ENCODE peak calls at places on chromosomes 13 and 19, in four cellular contexts. D is psoas muscle, F is retinal pigment epithelial cell, M is fibroblast of mammary gland. N is an unnamed sample.

GRCh38 chr13:29162638-29163037 is 342.5 kb downstream of the MTUS2 start:
- DNase-seq in D (no peak), M (no peak), F (no peak), N (no peak)

GRCh38 chr13:52361225-52361624 is 44.7 kb downstream of the THSD1 start:
- DNase-seq in M (no peak), D (no peak), F (no peak), N (no peak)

GRCh38 chr19:5309438-5310204 is 31.0 kb downstream of the PTPRS start:
- DNase-seq in M (peak), D (no peak), F (no peak), N (no peak)

GRCh38 chr13:113748101-113748861 is 10.7 kb upstream of the TMEM255B start:
- DNase-seq in D (no peak), F (no peak), M (no peak), N (no peak)

GRCh38 chr19:18204394-18205179 is 745 bp upstream of the RAB3A start:
- DNase-seq in D (peak), F (no peak), M (peak), N (no peak)

GRCh38 chr13:46554971-46555370 is 2.0 kb downstream of the LRCH1 start:
- DNase-seq in D (no peak), F (no peak), M (peak), N (no peak)

GRCh38 chr19:49775742-49776370 is 9.1 kb downstream of the AP2A1 start:
- DNase-seq in F (no peak), M (no peak), D (no peak), N (no peak)

GRCh38 chr19:48997972-48998371 is 4.3 kb downstream of the RUVBL2 start:
- DNase-seq in F (no peak), D (no peak), M (peak), N (no peak)

GRCh38 chr19:12647490-12648071 is 19.0 kb downstream of the MAN2B1 start:
- DNase-seq in D (peak), M (no peak), F (no peak), N (no peak)

GRCh38 chr13:29569253-29570057 is 26.0 kb downstream of the SLC7A1 start:
- DNase-seq in F (no peak), D (no peak), M (no peak), N (no peak)

GRCh38 chr13:114067381-114067885 is 65.0 kb downstream of the RASA3 start:
- DNase-seq in D (no peak), M (peak), F (no peak), N (no peak)

GRCh38 chr19:43527860-43528622 is 1.0 kb upstream of the ETHE1 start:
- DNase-seq in F (no peak), M (peak), D (peak), N (no peak)

GRCh38 chr19:4909172-4909896 is at the start of gene UHRF1:
- DNase-seq in D (no peak), F (no peak), M (no peak), N (no peak)

GRCh38 chr19:52786078-52786463 is 520 bp downstream of the ZNF600 start:
- DNase-seq in F (no peak), D (no peak), M (no peak), N (no peak)

GRCh38 chr13:52450012-52450792 is at the start of gene VPS36:
- DNase-seq in F (peak), M (peak), D (peak), N (peak)

GRCh38 chr13:26616126-26616525 is 58.6 kb downstream of the WASF3 start:
- DNase-seq in D (no peak), M (peak), F (no peak), N (peak)

GRCh38 chr19:7497292-7497691 is 8.5 kb upstream of the PEX11G start:
- DNase-seq in F (no peak), D (no peak), M (no peak), N (no peak)

GRCh38 chr13:105446197-105446596 is 1089.3 kb downstream of the EFNB2 start:
- DNase-seq in D (no peak), M (peak), F (no peak), N (no peak)

GRCh38 chr13:97254809-97255208 is 32.7 kb downstream of the MBNL2 start:
- DNase-seq in F (no peak), D (no peak), M (peak), N (no peak)

GRCh38 chr19:13162749-13163608 is 12.8 kb downstream of the IER2 start:
- DNase-seq in M (peak), F (peak), D (peak), N (peak)

GRCh38 chr19:17109300-17109699 is 33.7 kb downstream of the MYO9B start:
- DNase-seq in F (no peak), D (no peak), M (no peak), N (no peak)

GRCh38 chr19:18562086-18562485 is 4.4 kb downstream of the KXD1 start:
- DNase-seq in F (no peak), D (peak), M (peak), N (no peak)

GRCh38 chr13:22893149-22893548 is 287.6 kb upstream of the SGCG start:
- DNase-seq in F (no peak), M (no peak), D (no peak), N (no peak)

GRCh38 chr13:29523199-29523931 is 72.1 kb downstream of the SLC7A1 start:
- DNase-seq in M (peak), D (peak), F (no peak), N (no peak)

GRCh38 chr19:2048959-2049740 is 1.9 kb downstream of the MKNK2 start:
- DNase-seq in F (no peak), M (no peak), D (peak), N (no peak)

GRCh38 chr19:11457115-11457514 is 21.7 kb downstream of the PRKCSH start:
- DNase-seq in F (peak), D (no peak), M (no peak), N (no peak)

GRCh38 chr19:50406829-50407228 is 11.9 kb upstream of the SPIB start:
- DNase-seq in D (no peak), F (no peak), M (no peak), N (no peak)

GRCh38 chr13:37595162-37595561 is 3.4 kb downstream of the POSTN start:
- DNase-seq in D (no peak), M (peak), F (no peak), N (peak)
- TF ChIP-seq CTCF in D (no peak), M (no peak), F (no peak), N (no peak)

GRCh38 chr19:55340784-55341147 is 1.1 kb downstream of the KMT5C start:
- DNase-seq in D (no peak), F (no peak), M (no peak), N (no peak)
- H3K4me3 ChIP-seq in D (peak), F (peak), M (peak), N (peak)

GRCh38 chr13:57716295-57716694 is 84.8 kb downstream of the PCDH17 start:
- DNase-seq in M (no peak), D (no peak), F (no peak), N (no peak)
- TF ChIP-seq CTCF in M (no peak), D (no peak), F (no peak), N (no peak)

DNA sequence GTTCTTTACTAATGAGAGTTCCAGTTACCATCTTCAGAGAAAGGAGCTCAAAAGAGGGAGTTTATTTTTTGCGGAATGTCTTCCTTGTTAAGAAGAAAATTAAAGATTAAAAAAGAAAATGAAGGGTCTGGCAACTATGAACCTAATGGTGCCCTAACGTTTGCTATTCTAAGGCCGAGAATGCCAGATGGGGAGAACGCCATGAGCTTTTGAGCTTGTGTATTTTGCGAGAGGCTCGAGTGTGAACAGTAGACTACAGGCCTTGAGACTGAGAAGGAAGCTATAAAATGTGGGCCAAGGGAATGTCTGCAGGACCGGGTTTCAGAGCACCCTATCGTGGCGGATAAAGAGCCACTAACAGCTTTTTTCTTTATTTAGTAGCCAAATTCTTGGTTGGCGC is 6.7 kb downstream of the FGF14 start:
- DNase-seq in F (no peak), D (no peak), M (no peak), N (no peak)
- H3K4me3 ChIP-seq in F (peak), D (peak), M (peak), N (peak)

GRCh38 chr13:77811981-77812380 is 106.7 kb downstream of the EDNRB start:
- DNase-seq in F (no peak), D (no peak), M (no peak), N (no peak)

GRCh38 chr13:77815330-77815729 is 103.3 kb downstream of the EDNRB start:
- DNase-seq in M (no peak), F (no peak), D (no peak), N (no peak)

GRCh38 chr13:77810891-77811290 is 107.7 kb downstream of the EDNRB start:
- DNase-seq in D (no peak), M (no peak), F (no peak), N (no peak)

GRCh38 chr13:77810430-77810829 is 108.2 kb downstream of the EDNRB start:
- DNase-seq in D (no peak), M (peak), F (no peak), N (no peak)
- TF ChIP-seq CTCF in D (peak), M (peak), F (peak), N (peak)